ENCODE peak calls at places on chromosomes 12 and 14, in six cellular contexts. One of them, this sample, is unnamed.

GRCh38 chr12:21599143-21599999 is 5.3 kb downstream of the GYS2 start:
- DNase-seq in K562: no peak
- DNase-seq in endothelial cell of umbilical vein: no peak
- DNase-seq in GM23338: no peak
- DNase-seq in HCT116: no peak
- DNase-seq in HepG2: no peak
- DNase-seq in this sample: no peak

GRCh38 chr14:61111145-61112130 is 130.4 kb downstream of the SLC38A6 start:
- DNase-seq in K562: no peak
- DNase-seq in endothelial cell of umbilical vein: no peak
- DNase-seq in GM23338: peak; percentile 18
- DNase-seq in HCT116: no peak
- DNase-seq in HepG2: no peak
- DNase-seq in this sample: no peak

GRCh38 chr14:21092147-21093011 is 6.1 kb downstream of the ZNF219 start:
- DNase-seq in K562: peak; percentile 75
- DNase-seq in endothelial cell of umbilical vein: peak; percentile 68
- DNase-seq in GM23338: peak; percentile 91
- DNase-seq in HCT116: peak; percentile 40
- DNase-seq in HepG2: peak; percentile 72
- DNase-seq in this sample: no peak

GRCh38 chr12:103833095-103833777 is 7.8 kb downstream of the NT5DC3 start:
- DNase-seq in K562: no peak
- DNase-seq in endothelial cell of umbilical vein: no peak
- DNase-seq in GM23338: no peak
- DNase-seq in HCT116: no peak
- DNase-seq in HepG2: no peak
- DNase-seq in this sample: no peak

GRCh38 chr12:69515394-69515793 is 45.2 kb downstream of the FRS2 start:
- DNase-seq in K562: no peak
- DNase-seq in endothelial cell of umbilical vein: no peak
- DNase-seq in GM23338: no peak
- DNase-seq in HCT116: no peak
- DNase-seq in HepG2: no peak
- DNase-seq in this sample: no peak

GRCh38 chr12:30457621-30458289 is 237.9 kb downstream of the IPO8 start:
- DNase-seq in K562: peak; percentile 41
- DNase-seq in endothelial cell of umbilical vein: peak; percentile 75
- DNase-seq in GM23338: peak; percentile 72
- DNase-seq in HCT116: peak; percentile 75
- DNase-seq in HepG2: peak; percentile 31
- DNase-seq in this sample: peak; percentile 5

GRCh38 chr12:11827096-11827841 is 177.8 kb downstream of the ETV6 start:
- DNase-seq in K562: peak; percentile 11
- DNase-seq in endothelial cell of umbilical vein: no peak
- DNase-seq in GM23338: peak; percentile 75
- DNase-seq in HCT116: no peak
- DNase-seq in HepG2: no peak
- DNase-seq in this sample: no peak

GRCh38 chr12:115998119-115998633 is 279.3 kb downstream of the MED13L start:
- DNase-seq in K562: peak; percentile 31
- DNase-seq in endothelial cell of umbilical vein: peak; percentile 70
- DNase-seq in GM23338: peak; percentile 73
- DNase-seq in HCT116: peak; percentile 32
- DNase-seq in HepG2: peak; percentile 24
- DNase-seq in this sample: peak; percentile 34

GRCh38 chr14:70123796-70124195 is 65.0 kb downstream of the SLC8A3 start:
- DNase-seq in K562: no peak
- DNase-seq in endothelial cell of umbilical vein: no peak
- DNase-seq in GM23338: no peak
- DNase-seq in HCT116: no peak
- DNase-seq in HepG2: no peak
- DNase-seq in this sample: no peak

GRCh38 chr12:39736406-39736805 is 116.8 kb upstream of the ABCD2 start:
- DNase-seq in K562: no peak
- DNase-seq in endothelial cell of umbilical vein: no peak
- DNase-seq in GM23338: no peak
- DNase-seq in HCT116: no peak
- DNase-seq in HepG2: no peak
- DNase-seq in this sample: no peak

GRCh38 chr14:72714094-72714493 is 179.8 kb downstream of the DPF3 start:
- DNase-seq in K562: no peak
- DNase-seq in endothelial cell of umbilical vein: no peak
- DNase-seq in GM23338: no peak
- DNase-seq in HCT116: no peak
- DNase-seq in HepG2: no peak
- DNase-seq in this sample: no peak

GRCh38 chr12:58657175-58657574 is 263.1 kb downstream of the LRIG3 start:
- DNase-seq in K562: no peak
- DNase-seq in endothelial cell of umbilical vein: no peak
- DNase-seq in GM23338: no peak
- DNase-seq in HCT116: no peak
- DNase-seq in HepG2: no peak
- DNase-seq in this sample: no peak

GRCh38 chr14:33282811-33283210 is 344.1 kb downstream of the NPAS3 start:
- DNase-seq in K562: no peak
- DNase-seq in endothelial cell of umbilical vein: no peak
- DNase-seq in GM23338: no peak
- DNase-seq in HCT116: no peak
- DNase-seq in HepG2: no peak
- DNase-seq in this sample: no peak

GRCh38 chr12:112124918-112125249 is 476 bp upstream of the TRAFD1 start:
- DNase-seq in K562: no peak
- DNase-seq in endothelial cell of umbilical vein: no peak
- DNase-seq in GM23338: no peak
- DNase-seq in HCT116: no peak
- DNase-seq in HepG2: no peak
- DNase-seq in this sample: no peak
- H3K4me3 ChIP-seq in K562: no peak overlapping the region
- H3K4me3 ChIP-seq in endothelial cell of umbilical vein: no peak overlapping the region
- H3K4me3 ChIP-seq in GM23338: no peak overlapping the region
- H3K4me3 ChIP-seq in HCT116: peak overlapping the region; percentile 93
- H3K4me3 ChIP-seq in HepG2: peak overlapping the region; percentile 81
- H3K4me3 ChIP-seq in this sample: peak overlapping the region; percentile 98

DNA sequence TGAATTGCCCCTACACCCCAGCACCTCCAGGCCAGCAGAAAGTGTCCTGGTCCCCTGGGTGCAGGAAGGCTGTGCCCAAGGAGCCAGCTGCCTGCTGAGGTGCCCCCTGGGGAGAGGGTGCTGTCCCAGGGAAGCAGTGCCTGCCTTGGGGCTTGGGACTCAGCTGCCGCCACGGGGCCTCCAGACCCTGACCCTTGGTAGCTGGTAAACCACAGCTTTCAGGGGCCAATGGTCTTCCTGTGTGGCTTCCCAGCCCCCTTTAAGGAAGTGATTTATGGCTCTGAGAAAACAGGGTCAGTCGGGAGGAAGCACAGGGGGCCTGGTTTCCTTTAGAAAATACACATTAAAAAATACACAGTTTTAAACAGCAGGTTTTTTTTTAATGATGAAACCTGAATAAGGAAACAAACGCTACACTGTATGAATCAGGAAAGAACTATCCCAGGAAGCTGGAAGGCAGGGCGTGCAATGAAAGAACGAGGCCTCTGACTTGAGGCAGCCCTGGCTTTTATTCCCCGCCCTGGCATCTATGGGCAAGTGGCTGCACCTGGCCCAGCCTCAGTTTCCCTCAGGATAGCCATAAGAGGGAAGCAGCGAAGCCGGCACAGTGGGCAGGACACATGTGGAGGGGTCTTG is 40.6 kb upstream of the EML1 start:
- DNase-seq in K562: no peak
- DNase-seq in endothelial cell of umbilical vein: peak; percentile 93
- DNase-seq in GM23338: no peak
- DNase-seq in HCT116: no peak
- DNase-seq in HepG2: no peak
- DNase-seq in this sample: no peak
- TF ChIP-seq POLR2AphosphoS5 in K562: no peak
- TF ChIP-seq POLR2AphosphoS5 in endothelial cell of umbilical vein: peak; percentile 97
- TF ChIP-seq POLR2AphosphoS5 in GM23338: no peak
- TF ChIP-seq POLR2AphosphoS5 in HCT116: no peak
- TF ChIP-seq POLR2AphosphoS5 in HepG2: no peak
- TF ChIP-seq POLR2AphosphoS5 in this sample: no peak

DNA sequence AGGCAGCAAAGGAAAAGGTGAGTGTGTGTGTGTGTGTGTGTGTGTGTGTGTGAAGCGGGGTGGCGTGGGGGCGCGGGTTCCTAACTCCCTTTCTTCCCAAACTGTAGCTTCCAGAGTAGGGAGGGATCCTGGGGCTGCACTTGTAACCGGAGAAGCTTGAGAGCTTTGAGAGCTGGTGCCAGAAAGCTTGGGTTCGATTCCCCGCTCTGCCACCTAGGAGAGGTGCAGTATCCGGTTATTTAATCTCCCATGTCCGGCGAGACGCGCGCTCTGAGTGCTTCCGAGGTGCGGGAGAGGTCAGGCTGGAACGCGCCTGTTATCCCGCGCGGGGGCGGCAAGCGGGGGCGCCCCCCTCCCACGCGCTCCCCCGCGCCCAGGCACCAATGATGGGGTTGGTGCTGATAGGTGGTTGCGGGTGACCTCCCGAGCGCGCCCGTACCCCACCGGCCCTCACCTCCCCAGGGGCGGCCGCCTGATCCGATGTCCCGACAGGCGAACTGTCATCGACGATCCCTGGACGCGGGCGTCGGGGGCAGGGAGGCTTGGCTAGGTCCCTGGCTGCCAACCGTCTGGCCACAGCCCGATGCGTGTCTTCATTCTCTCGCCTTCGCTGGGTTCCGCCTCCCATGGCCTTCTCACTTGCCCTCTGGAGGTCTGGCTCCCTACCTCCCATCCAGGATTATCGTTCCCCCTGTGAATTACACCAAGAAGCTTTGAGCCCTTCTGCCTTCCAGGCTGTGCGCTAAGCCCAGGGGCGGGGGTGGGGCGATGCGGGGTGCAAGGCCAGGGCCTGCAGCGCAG is 7.4 kb upstream of the RACGAP1 start:
- DNase-seq in K562: no peak
- DNase-seq in endothelial cell of umbilical vein: no peak
- DNase-seq in GM23338: peak; percentile 74
- DNase-seq in HCT116: no peak
- DNase-seq in HepG2: no peak
- DNase-seq in this sample: no peak
- TF ChIP-seq EZH2 in K562: no peak
- TF ChIP-seq EZH2 in endothelial cell of umbilical vein: peak; percentile 80
- TF ChIP-seq EZH2 in GM23338: no peak
- TF ChIP-seq EZH2 in HCT116: no peak
- TF ChIP-seq EZH2 in HepG2: no peak
- TF ChIP-seq EZH2 in this sample: no peak

GRCh38 chr12:132690112-132690511 is 2.7 kb downstream of the PXMP2 start:
- DNase-seq in K562: no peak
- DNase-seq in endothelial cell of umbilical vein: no peak
- DNase-seq in GM23338: no peak
- DNase-seq in HCT116: no peak
- DNase-seq in HepG2: no peak
- DNase-seq in this sample: no peak

GRCh38 chr12:132687211-132688164 is at the start of the genes POLE and PXMP2:
- DNase-seq in K562: peak; percentile 97
- DNase-seq in endothelial cell of umbilical vein: peak; percentile 92
- DNase-seq in GM23338: peak; percentile 98
- DNase-seq in HCT116: peak; percentile 87
- DNase-seq in HepG2: peak; percentile 88
- DNase-seq in this sample: peak; percentile 66

GRCh38 chr12:132686831-132687210 is 321 bp downstream of the POLE start:
- DNase-seq in K562: peak; percentile 63
- DNase-seq in endothelial cell of umbilical vein: no peak
- DNase-seq in GM23338: peak; percentile 48
- DNase-seq in HCT116: no peak
- DNase-seq in HepG2: no peak
- DNase-seq in this sample: no peak

GRCh38 chr12:132685400-132685799 is 1.7 kb downstream of the POLE start:
- DNase-seq in K562: no peak
- DNase-seq in endothelial cell of umbilical vein: no peak
- DNase-seq in GM23338: no peak
- DNase-seq in HCT116: no peak
- DNase-seq in HepG2: no peak
- DNase-seq in this sample: no peak

DNA sequence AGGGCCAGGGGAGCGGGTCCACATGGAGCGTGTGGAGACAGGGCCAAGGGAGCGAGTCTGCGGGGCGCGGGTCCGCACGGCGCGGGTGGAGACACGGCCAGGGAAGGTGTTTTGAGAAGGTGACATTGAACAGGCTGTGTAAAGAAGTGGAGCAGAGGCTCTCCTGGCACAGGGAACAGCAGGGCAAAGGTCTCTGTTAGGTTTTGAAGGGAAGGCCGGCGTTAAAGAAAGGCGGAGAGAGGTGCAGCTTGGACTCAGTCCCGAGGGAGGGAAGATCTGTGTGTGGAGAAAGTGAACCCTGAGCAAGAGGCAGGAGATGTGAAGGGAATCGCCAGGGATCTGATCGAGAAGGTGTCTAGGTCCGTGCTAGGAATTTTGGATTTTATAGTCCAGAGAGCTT is 1.8 kb downstream of the PXMP2 start:
- DNase-seq in K562: no peak
- DNase-seq in endothelial cell of umbilical vein: no peak
- DNase-seq in GM23338: peak; percentile 21
- DNase-seq in HCT116: no peak
- DNase-seq in HepG2: peak; percentile 44
- DNase-seq in this sample: no peak
- H3K4me3 ChIP-seq in K562: peak overlapping the region; percentile 24
- H3K4me3 ChIP-seq in endothelial cell of umbilical vein: no peak overlapping the region
- H3K4me3 ChIP-seq in GM23338: peak overlapping the region; percentile 45
- H3K4me3 ChIP-seq in HCT116: peak overlapping the region; percentile 26
- H3K4me3 ChIP-seq in HepG2: peak overlapping the region; percentile 72
- H3K4me3 ChIP-seq in this sample: peak overlapping the region; percentile 52

DNA sequence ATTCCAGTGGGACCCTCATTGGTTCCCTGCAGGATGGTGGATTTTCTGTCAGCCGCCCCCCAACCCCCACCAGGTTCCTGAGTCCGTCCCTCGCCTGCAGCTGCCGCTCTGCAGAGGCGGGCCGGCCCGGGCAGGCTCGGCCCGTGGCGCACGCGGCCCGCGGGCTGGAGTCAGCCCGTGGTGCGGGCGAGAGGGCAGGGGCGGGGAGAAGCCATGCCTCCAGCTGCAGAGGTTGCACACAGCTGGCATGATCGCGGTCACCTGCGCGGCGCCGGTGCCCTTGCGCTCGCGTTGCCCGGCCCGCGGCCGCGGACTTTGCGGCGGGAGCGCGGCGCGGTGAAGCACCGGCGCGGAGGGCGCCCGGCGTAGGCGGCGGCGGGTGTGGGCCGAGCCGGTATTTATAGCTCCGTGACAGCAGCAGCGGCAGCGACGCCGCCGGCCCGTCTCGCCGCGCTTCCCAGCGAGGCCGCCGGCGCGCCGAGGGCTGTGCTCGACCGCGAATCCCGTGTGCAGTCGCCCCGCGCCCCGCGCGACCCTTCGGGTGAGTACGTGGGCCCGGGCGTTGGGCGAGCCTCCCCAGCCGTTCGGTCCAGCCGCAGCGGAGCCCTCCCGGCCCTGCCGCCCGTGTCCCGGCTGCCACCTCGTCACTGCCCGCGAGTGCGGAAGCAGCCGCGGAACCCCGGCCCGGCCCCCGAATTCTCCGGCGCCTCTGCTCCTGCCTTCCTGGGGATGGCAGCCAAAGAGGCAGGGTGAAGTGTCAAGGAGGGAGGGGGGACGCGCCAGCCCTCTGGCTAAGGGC is at the start of gene TMEM117:
- DNase-seq in K562: peak; percentile 65
- DNase-seq in endothelial cell of umbilical vein: peak; percentile 61
- DNase-seq in GM23338: peak; percentile 81
- DNase-seq in HCT116: no peak
- DNase-seq in HepG2: peak; percentile 25
- DNase-seq in this sample: no peak
- TF ChIP-seq POLR2AphosphoS5 in K562: no peak
- TF ChIP-seq POLR2AphosphoS5 in endothelial cell of umbilical vein: peak; percentile 25
- TF ChIP-seq POLR2AphosphoS5 in GM23338: no peak
- TF ChIP-seq POLR2AphosphoS5 in HCT116: peak; percentile 37
- TF ChIP-seq POLR2AphosphoS5 in HepG2: no peak
- TF ChIP-seq POLR2AphosphoS5 in this sample: no peak

GRCh38 chr12:85283560-85283959 is 3.5 kb downstream of the ALX1 start:
- DNase-seq in K562: no peak
- DNase-seq in endothelial cell of umbilical vein: no peak
- DNase-seq in GM23338: peak; percentile 22
- DNase-seq in HCT116: no peak
- DNase-seq in HepG2: no peak
- DNase-seq in this sample: no peak
- TF ChIP-seq EZH2 in K562: no peak
- TF ChIP-seq EZH2 in endothelial cell of umbilical vein: no peak
- TF ChIP-seq EZH2 in GM23338: no peak
- TF ChIP-seq EZH2 in HCT116: no peak
- TF ChIP-seq EZH2 in HepG2: no peak
- TF ChIP-seq EZH2 in this sample: no peak

This sample was measured in SK-N-MC.